ENCODE peak calls at places on chromosomes 13 and 19, in six cellular contexts. B, D, O, T, I and V are unnamed samples.

GRCh38 chr13:110471833-110472162 is 89.7 kb downstream of the RAB20 start:
- DNase-seq in B (no peak), D (no peak), O (peak), T (peak), I (peak), V (no peak)

GRCh38 chr19:48676887-48677286 is 4.1 kb upstream of the NTN5 start:
- DNase-seq in B (no peak), D (no peak), O (no peak), T (no peak), I (no peak), V (no peak)

GRCh38 chr13:45769072-45769471 is 67.0 kb downstream of the CBY2 start:
- DNase-seq in B (no peak), D (no peak), O (no peak), T (no peak), I (no peak), V (no peak)

GRCh38 chr13:47087841-47088240 is 191.0 kb upstream of the HTR2A start:
- DNase-seq in B (no peak), D (peak), O (peak), T (no peak), I (no peak), V (no peak)

GRCh38 chr13:59750860-59751259 is 412.9 kb downstream of the DIAPH3 start:
- DNase-seq in B (peak), D (peak), O (peak), T (no peak), I (no peak), V (peak)

GRCh38 chr19:5567360-5567970 is at the start of gene TINCR:
- DNase-seq in B (no peak), D (no peak), O (no peak), T (no peak), I (no peak), V (no peak)

GRCh38 chr13:74006666-74007065 is 127.5 kb downstream of the KLF12 start:
- DNase-seq in B (no peak), D (no peak), O (no peak), T (no peak), I (no peak), V (no peak)

GRCh38 chr19:29711584-29712132 is 3.4 kb downstream of the C19orf12 start:
- DNase-seq in B (no peak), D (no peak), O (no peak), T (no peak), I (no peak), V (no peak)

GRCh38 chr19:294819-295686 is 3.9 kb upstream of the PLPP2 start:
- DNase-seq in B (no peak), D (no peak), O (no peak), T (peak), I (no peak), V (no peak)

GRCh38 chr19:55519461-55520311 is 17.2 kb downstream of the SBK2 start:
- DNase-seq in B (no peak), D (peak), O (peak), T (no peak), I (no peak), V (no peak)

GRCh38 chr13:79434578-79434977 is 28.5 kb upstream of the RBM26 start:
- DNase-seq in B (no peak), D (peak), O (peak), T (no peak), I (no peak), V (no peak)

GRCh38 chr19:18317998-18318800 is 4.7 kb downstream of the LSM4 start:
- DNase-seq in B (no peak), D (no peak), O (no peak), T (peak), I (no peak), V (no peak)

GRCh38 chr19:10230155-10230903 is 802 bp downstream of the S1PR2 start:
- DNase-seq in B (no peak), D (no peak), O (no peak), T (peak), I (peak), V (no peak)

GRCh38 chr19:13396256-13397080 is 109.8 kb downstream of the CACNA1A start:
- DNase-seq in B (peak), D (peak), O (peak), T (peak), I (peak), V (peak)

GRCh38 chr13:31413531-31413930 is 213.8 kb downstream of the B3GLCT start:
- DNase-seq in B (no peak), D (no peak), O (no peak), T (no peak), I (no peak), V (no peak)

GRCh38 chr13:99367663-99368448 is 60.7 kb upstream of the GPR183 start:
- DNase-seq in B (no peak), D (no peak), O (no peak), T (no peak), I (no peak), V (no peak)

GRCh38 chr13:104181526-104182231 is 1115.5 kb upstream of the SLC10A2 start:
- DNase-seq in B (no peak), D (no peak), O (no peak), T (no peak), I (no peak), V (no peak)

GRCh38 chr19:19406878-19407639 is 1.6 kb downstream of the GATAD2A start:
- DNase-seq in B (peak), D (no peak), O (peak), T (peak), I (peak), V (no peak)

GRCh38 chr19:48444129-48444932 is 1.5 kb upstream of the GRWD1 start:
- DNase-seq in B (no peak), D (no peak), O (no peak), T (no peak), I (no peak), V (no peak)

GRCh38 chr13:45207319-45207718 is 6.5 kb upstream of the KCTD4 start:
- DNase-seq in B (no peak), D (no peak), O (no peak), T (no peak), I (no peak), V (no peak)

GRCh38 chr19:39677931-39678889 is 22.5 kb downstream of the LGALS16 start:
- DNase-seq in B (no peak), D (no peak), O (no peak), T (peak), I (peak), V (no peak)

GRCh38 chr13:86174632-86175031 is 375.4 kb upstream of the SLITRK6 start:
- DNase-seq in B (no peak), D (no peak), O (peak), T (no peak), I (no peak), V (no peak)

GRCh38 chr13:102042746-102043145 is 359.1 kb downstream of the FGF14 start:
- DNase-seq in B (no peak), D (no peak), O (no peak), T (no peak), I (no peak), V (no peak)

DNA sequence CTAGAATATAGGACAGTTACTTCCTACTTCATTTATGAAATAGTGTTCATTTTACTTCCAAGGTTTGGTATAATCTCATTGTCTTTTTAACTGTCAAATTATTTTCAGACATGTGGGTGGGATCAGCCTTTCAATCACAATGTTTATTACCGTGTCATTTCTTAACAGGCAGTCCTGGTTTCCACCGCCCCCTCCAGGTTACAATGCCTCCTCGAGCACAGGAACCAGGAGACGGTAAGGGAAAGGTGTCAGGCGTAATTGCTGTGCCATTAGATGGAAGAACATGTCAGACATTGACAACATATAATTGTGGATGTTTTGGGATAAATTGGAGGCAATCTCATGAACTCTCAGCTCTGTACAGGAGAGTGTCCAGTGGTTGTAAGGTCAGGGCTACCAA is 36.5 kb downstream of the SCEL start:
- DNase-seq in B (no peak), D (no peak), O (no peak), T (no peak), I (no peak), V (no peak)
- TF ChIP-seq CTCF in B (no peak), D (no peak), O (no peak), T (no peak), I (no peak), V (no peak)

GRCh38 chr13:24763596-24764275 is at the start of gene RNF17:
- DNase-seq in B (no peak), D (no peak), O (no peak), T (no peak), I (no peak), V (no peak)
- H3K4me3 ChIP-seq in B (no peak), D (no peak), O (no peak), T (no peak), I (no peak), V (no peak)

DNA sequence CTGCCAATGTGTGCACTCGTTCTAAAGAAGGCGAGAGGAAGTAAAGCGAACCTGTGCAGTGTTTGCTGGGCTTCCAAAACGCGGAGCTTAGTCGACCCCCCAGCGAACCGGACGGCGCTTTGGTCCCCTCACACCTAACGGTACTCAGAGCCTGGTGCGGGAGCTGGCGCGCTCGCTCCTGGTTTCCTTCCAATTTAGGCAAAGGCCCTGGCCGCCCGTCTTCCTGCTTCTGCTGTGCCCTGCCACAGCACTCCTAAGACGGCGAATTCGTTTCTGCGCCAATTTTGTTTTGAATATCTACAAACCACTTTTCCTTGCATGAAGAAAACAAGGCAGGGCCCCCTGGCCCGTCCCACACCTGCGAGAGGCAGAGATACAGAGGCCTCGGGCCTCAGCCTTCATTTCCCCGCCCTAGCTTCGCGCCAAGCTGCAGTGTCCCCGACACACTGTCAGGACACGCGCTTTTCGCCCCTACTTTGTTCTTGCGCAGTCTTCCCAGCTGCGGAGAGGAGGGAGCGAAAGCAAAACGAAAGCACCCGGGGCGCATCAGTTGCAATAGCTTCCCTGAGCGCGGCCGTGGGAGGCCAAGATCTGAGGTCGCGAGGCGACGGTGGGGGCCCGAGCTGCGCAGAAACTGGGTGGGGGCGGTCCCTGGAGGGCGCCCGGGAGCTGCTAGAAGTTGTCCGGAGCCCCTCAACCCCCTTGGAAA is 111.9 kb downstream of the KCNRG start:
- DNase-seq in B (no peak), D (no peak), O (peak), T (peak), I (peak), V (no peak)
- TF ChIP-seq CTCF in B (no peak), D (no peak), O (no peak), T (no peak), I (no peak), V (no peak)

DNA sequence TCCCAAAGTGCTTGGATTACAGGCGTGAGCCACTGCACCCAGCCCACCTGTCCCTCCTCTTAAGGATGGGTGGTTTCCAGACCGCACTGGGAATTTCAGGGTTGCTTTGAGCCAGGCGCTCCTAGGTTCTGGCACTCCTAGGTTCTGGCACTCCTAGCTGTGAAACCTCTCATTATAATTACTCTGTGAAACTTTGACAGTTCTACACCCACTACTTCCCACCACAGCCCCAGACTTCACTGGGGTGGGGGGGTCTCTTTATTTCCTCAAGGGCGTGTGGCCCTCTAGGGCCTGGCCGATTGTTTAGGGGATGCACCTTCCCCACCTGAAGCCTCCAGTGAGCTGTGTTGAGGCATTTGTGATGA is 2.3 kb upstream of the ADAMTS10 start:
- DNase-seq in B (no peak), D (no peak), O (no peak), T (no peak), I (no peak), V (no peak)
- H3K4me3 ChIP-seq in B (no peak), D (no peak), O (no peak), T (no peak), I (no peak), V (no peak)

DNA sequence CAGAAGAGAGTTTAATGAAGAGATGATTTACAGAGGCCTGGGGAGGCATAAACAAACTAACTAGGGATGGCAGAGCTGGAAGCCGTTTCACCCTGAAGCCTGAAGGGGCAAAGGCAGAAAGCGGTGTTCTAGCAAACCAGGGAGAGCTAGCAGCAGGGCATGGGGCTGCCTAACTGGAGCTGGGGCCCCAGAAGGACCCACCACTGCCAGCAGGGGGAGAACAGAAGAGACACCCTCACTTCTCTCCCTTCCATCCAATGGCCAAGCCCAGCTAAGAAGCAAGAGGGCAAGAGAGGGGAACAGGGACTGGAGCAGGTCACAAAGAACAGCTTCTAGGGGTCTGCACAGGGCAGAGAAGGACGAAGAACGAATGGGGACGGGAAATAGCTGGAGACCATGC is 195.5 kb downstream of the KATNAL1 start:
- DNase-seq in B (no peak), D (no peak), O (no peak), T (no peak), I (no peak), V (no peak)
- TF ChIP-seq CTCF in B (no peak), D (peak), O (peak), T (no peak), I (no peak), V (peak)

DNA sequence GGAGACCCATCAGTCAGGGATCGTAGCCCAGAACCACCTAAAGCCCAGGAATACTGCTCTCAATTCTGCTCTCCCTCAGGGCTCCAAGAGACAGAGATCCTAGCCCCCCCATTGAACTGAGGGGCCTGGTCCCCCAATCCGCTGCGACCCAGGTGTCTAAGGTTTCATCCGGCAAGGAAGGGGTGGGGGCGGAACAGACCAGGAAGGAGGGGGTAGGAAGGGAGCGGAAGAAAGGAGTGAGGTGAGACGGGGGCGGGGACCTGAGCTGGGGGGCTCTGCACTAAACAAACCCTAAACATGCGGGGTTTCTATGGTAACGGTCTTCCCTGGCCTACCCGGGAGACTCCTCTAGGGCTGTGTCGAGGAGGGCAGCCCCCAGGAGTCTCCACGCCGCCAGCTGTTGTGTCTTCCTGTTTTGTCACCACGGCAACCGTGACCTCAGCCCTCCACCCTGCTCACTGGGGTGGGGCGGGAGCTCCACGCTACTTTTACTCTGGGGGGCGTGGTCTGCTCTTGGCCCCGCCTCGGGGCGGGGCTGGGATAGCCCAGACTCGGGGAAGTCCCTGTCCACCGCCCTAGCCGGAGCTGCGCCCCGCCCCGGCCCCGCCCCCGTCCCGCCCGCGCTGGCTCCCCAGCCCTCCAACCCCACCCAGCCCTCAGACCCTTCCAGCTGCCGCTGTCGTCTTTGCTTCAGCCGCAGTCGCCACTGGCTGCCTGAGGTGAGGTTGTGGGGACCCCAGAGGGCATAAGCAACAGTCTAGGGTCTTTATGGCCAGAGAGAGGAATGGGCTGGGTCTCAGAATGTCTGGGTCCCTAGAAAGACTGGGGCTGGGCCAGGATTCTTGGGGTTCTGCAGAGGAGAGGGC is at the start of gene MYADM:
- DNase-seq in B (peak), D (peak), O (peak), T (peak), I (peak), V (peak)
- H3K4me3 ChIP-seq in B (peak), D (peak), O (peak), T (peak), I (peak), V (peak)